ENCODE peak calls at places on chromosome 22, in seven cellular contexts. S is choroid plexus epithelial cell, A is RWPE2, W is transverse colon, N is cardiac muscle cell, U is testis, P is cardiac fibroblast. V is an unnamed sample.

GRCh38 chr22:22431271-22432220 is 77.0 kb downstream of the ZNF280B start:
- DNase-seq in P (peak; percentile 64), S (peak; percentile 72), U (peak; percentile 87), N (peak; percentile 65), W (peak; percentile 72), A (peak; percentile 70), V (peak; percentile 39)

GRCh38 chr22:33274214-33274828 is 216.1 kb upstream of the SYN3 start:
- DNase-seq in P (peak; percentile 6), N (peak; percentile 12), W (peak; percentile 24), U (peak; percentile 31), S (peak; percentile 6), A (no peak), V (no peak)

GRCh38 chr22:24146190-24146616 is 35.1 kb upstream of the SUSD2 start:
- DNase-seq in U (peak; percentile 48), A (no peak), N (peak; percentile 62), W (peak; percentile 84), S (peak; percentile 87), P (peak; percentile 72), V (peak; percentile 73)

GRCh38 chr22:40425082-40425481 is 54.7 kb downstream of the SGSM3 start:
- DNase-seq in A (no peak), N (no peak), P (no peak), U (no peak), S (no peak), W (no peak), V (no peak)

GRCh38 chr22:48096411-48096810 is 1334.0 kb downstream of the TBC1D22A start:
- DNase-seq in S (no peak), P (no peak), N (no peak), W (no peak), U (no peak), A (no peak), V (no peak)

GRCh38 chr22:30235687-30236170 is 10.8 kb downstream of the LIF start:
- DNase-seq in U (no peak), N (peak; percentile 90), W (no peak), S (peak; percentile 96), P (no peak), A (no peak), V (peak; percentile 93)

GRCh38 chr22:22616636-22617035 is 27.8 kb upstream of the GGTLC2 start:
- DNase-seq in U (no peak), P (no peak), A (no peak), W (no peak), N (no peak), S (peak; percentile 5), V (no peak)

GRCh38 chr22:27329471-27329870 is 472.1 kb downstream of the MN1 start:
- DNase-seq in A (no peak), N (no peak), W (no peak), S (no peak), U (no peak), P (no peak), V (no peak)

GRCh38 chr22:28142361-28142801 is 223.3 kb upstream of the PITPNB start:
- DNase-seq in A (no peak), S (peak; percentile 95), W (no peak), U (no peak), N (peak; percentile 97), P (peak; percentile 94), V (peak; percentile 87)

GRCh38 chr22:17143826-17144225 is 15.3 kb downstream of the HDHD5 start:
- DNase-seq in A (no peak), W (no peak), S (no peak), U (no peak), N (no peak), P (no peak), V (no peak)

GRCh38 chr22:23608583-23608982 is 23.5 kb downstream of the DRICH1 start:
- DNase-seq in P (no peak), N (peak; percentile 44), W (no peak), U (no peak), S (peak; percentile 28), A (no peak), V (no peak)

GRCh38 chr22:16972311-16972710 is 35.7 kb downstream of the GAB4 start:
- DNase-seq in U (no peak), S (no peak), P (no peak), W (no peak), A (no peak), N (no peak), V (no peak)

GRCh38 chr22:24325105-24325757 is 54.6 kb downstream of the SPECC1L start:
- DNase-seq in N (peak; percentile 91), W (no peak), P (peak; percentile 92), S (peak; percentile 96), U (no peak), A (no peak), V (peak; percentile 87)

GRCh38 chr22:44758970-44759365 is 6.6 kb downstream of the ARHGAP8 start:
- DNase-seq in W (no peak), N (no peak), A (no peak), P (no peak), U (no peak), S (no peak), V (no peak)

GRCh38 chr22:21568207-21569075 is 927 bp downstream of the UBE2L3 start:
- DNase-seq in N (peak; percentile 49), U (peak; percentile 38), W (peak; percentile 39), A (no peak), P (peak; percentile 42), S (peak; percentile 42), V (peak; percentile 22)

GRCh38 chr22:40323681-40324083 is 22.6 kb upstream of the ADSL start:
- DNase-seq in N (no peak), W (no peak), P (no peak), A (no peak), S (no peak), U (peak; percentile 43), V (no peak)

GRCh38 chr22:44037519-44038370 is 13.6 kb downstream of the PARVB start:
- DNase-seq in U (peak; percentile 33), P (peak; percentile 95), W (peak; percentile 18), A (peak; percentile 75), S (peak; percentile 91), N (peak; percentile 82), V (peak; percentile 93)

GRCh38 chr22:21942407-21942895 is 10.2 kb downstream of the PPM1F start:
- DNase-seq in W (peak; percentile 52), A (no peak), U (no peak), N (peak; percentile 83), P (peak; percentile 93), S (peak; percentile 87), V (peak; percentile 91)

GRCh38 chr22:49922484-49922883 is 4.0 kb downstream of the CRELD2 start:
- DNase-seq in N (no peak), W (no peak), U (no peak), P (no peak), A (peak; percentile 71), S (no peak), V (no peak)

GRCh38 chr22:49924113-49924833 is 5.8 kb downstream of the CRELD2 start:
- DNase-seq in W (no peak), N (no peak), U (no peak), S (no peak), A (peak; percentile 63), P (no peak), V (no peak)

GRCh38 chr22:49921508-49922278 is 3.3 kb downstream of the CRELD2 start:
- DNase-seq in A (peak; percentile 47), U (no peak), N (no peak), P (no peak), W (no peak), S (no peak), V (no peak)

GRCh38 chr22:49922926-49923325 is 4.5 kb downstream of the CRELD2 start:
- DNase-seq in U (no peak), P (no peak), N (no peak), W (no peak), S (no peak), A (peak; percentile 56), V (no peak)

GRCh38 chr22:49923445-49923844 is 5.0 kb downstream of the CRELD2 start:
- DNase-seq in P (no peak), S (no peak), U (no peak), A (no peak), W (no peak), N (no peak), V (no peak)
- TF ChIP-seq CTCF in P (peak; percentile 6), S (peak; percentile 37), U (no peak), A (peak; percentile 24), W (no peak), N (no peak), V (peak; percentile 11)

GRCh38 chr22:42270512-42271190 is at the start of gene TCF20:
- DNase-seq in A (no peak), S (peak; percentile 71), N (peak; percentile 78), P (peak; percentile 70), W (peak; percentile 83), U (peak; percentile 85), V (peak; percentile 59)

GRCh38 chr22:42272431-42273004 is 2.1 kb upstream of the TCF20 start:
- DNase-seq in P (no peak), A (no peak), S (no peak), N (no peak), W (no peak), U (no peak), V (no peak)

GRCh38 chr22:42271906-42272305 is 1.5 kb upstream of the TCF20 start:
- DNase-seq in W (no peak), U (no peak), P (no peak), N (no peak), A (no peak), S (no peak), V (no peak)

GRCh38 chr22:42270178-42270511 is 308 bp downstream of the TCF20 start:
- DNase-seq in P (no peak), A (no peak), W (no peak), N (no peak), S (no peak), U (no peak), V (no peak)

GRCh38 chr22:42271191-42271813 is 849 bp upstream of the TCF20 start:
- DNase-seq in N (no peak), W (no peak), A (no peak), U (no peak), P (no peak), S (no peak), V (no peak)
- H3K4me3 ChIP-seq in N (no peak overlapping the region), W (peak overlapping the region; percentile 98), A (peak overlapping the region; percentile 83), U (peak overlapping the region; percentile 95), P (no peak overlapping the region), S (no peak overlapping the region), V (no peak overlapping the region)

GRCh38 chr22:35761037-35761436 is 43.4 kb downstream of the APOL5 start:
- DNase-seq in P (peak; percentile 30), U (no peak), S (peak; percentile 57), N (peak; percentile 41), A (no peak), W (no peak), V (no peak)
- TF ChIP-seq CTCF in P (no peak), U (no peak), S (peak; percentile 49), N (peak; percentile 37), A (peak; percentile 66), W (no peak), V (peak; percentile 37)

DNA sequence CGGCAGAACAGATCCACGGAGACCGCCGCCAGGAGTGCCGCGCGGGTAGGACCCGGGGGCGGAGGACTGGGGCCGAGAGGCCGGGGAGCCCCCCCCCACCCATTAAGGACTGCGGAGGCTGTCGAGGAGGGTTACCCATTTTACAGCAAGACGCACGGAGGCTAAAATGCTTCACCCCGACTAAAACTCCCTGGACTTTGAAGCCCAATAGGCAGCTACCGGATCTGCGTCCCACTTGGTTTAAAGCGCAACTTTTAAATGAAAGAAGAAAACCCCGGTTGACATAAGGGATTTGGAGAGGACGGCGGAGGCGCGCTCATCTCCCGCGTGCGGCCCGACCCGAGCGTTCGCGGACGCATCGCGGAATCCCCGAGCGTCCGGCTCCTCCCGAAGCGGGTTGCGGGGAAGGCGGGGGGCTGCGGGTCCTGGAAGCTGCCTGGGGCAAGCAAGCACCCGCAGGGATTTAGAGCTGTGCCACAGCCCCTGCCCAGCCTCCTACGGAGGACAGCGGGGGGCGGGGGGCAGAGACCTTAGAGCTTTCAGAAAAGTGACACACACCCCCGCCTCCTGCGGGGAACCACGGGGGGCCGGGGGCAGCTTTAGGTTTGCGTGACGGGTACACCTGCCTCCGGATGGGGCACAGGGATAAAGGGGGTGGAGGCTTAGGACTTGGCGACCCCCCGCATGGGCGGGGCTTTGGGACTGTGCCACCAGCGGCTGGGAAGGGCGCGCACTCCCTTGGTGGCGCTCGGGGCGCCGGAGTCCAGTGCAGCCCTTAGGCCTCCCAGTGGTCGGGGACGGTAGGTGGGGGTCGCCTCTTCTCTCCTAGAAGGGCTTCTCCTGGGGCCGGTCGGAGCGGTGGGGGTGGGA is 761 bp upstream of the CELSR1 start:
- DNase-seq in S (peak; percentile 52), A (no peak), N (peak; percentile 45), W (no peak), P (peak; percentile 38), U (no peak), V (peak; percentile 35)
- H3K4me3 ChIP-seq in S (peak overlapping the region; percentile 42), A (peak overlapping the region; percentile 92), N (peak overlapping the region; percentile 90), W (peak overlapping the region; percentile 43), P (peak overlapping the region; percentile 48), U (peak overlapping the region; percentile 32), V (peak overlapping the region; percentile 46)

V was measured in astrocyte of the spinal cord.